ENCODE peak calls at places on chromosome 13, in eight cellular contexts. Y, T, I, N, H, E, R and C are unnamed samples.

GRCh38 chr13:30898721-30899188 is 7.3 kb upstream of the MEDAG start:
- DNase-seq in Y (peak), T (peak), I (no peak), N (no peak), H (no peak), E (peak), R (no peak), C (no peak)

GRCh38 chr13:111005364-111005763 is 90.5 kb upstream of the ANKRD10 start:
- DNase-seq in Y (peak), T (no peak), I (no peak), N (no peak), H (no peak), E (peak), R (no peak), C (no peak)

GRCh38 chr13:49976314-49977258 is 20.3 kb upstream of the TRIM13 start:
- DNase-seq in Y (peak), T (peak), I (peak), N (no peak), H (peak), E (peak), R (peak), C (peak)

GRCh38 chr13:97491452-97491851 is 57.5 kb downstream of the RAP2A start:
- DNase-seq in Y (no peak), T (no peak), I (no peak), N (no peak), H (no peak), E (no peak), R (no peak), C (no peak)

GRCh38 chr13:21934309-21934708 is 263.4 kb downstream of the FGF9 start:
- DNase-seq in Y (no peak), T (no peak), I (no peak), N (no peak), H (peak), E (no peak), R (no peak), C (no peak)

GRCh38 chr13:44013666-44014291 is 134.1 kb downstream of the LACC1 start:
- DNase-seq in Y (peak), T (peak), I (no peak), N (no peak), H (no peak), E (peak), R (no peak), C (no peak)

GRCh38 chr13:42815686-42816085 is 34.3 kb downstream of the FAM216B start:
- DNase-seq in Y (no peak), T (peak), I (no peak), N (no peak), H (no peak), E (no peak), R (no peak), C (no peak)

GRCh38 chr13:79501538-79502232 is 20.7 kb downstream of the NDFIP2 start:
- DNase-seq in Y (no peak), T (no peak), I (no peak), N (no peak), H (no peak), E (peak), R (no peak), C (no peak)

GRCh38 chr13:113589251-113589960 is 4.9 kb downstream of the TFDP1 start:
- DNase-seq in Y (no peak), T (no peak), I (peak), N (no peak), H (no peak), E (no peak), R (peak), C (no peak)

GRCh38 chr13:52405369-52405766 is 604 bp downstream of the THSD1 start:
- DNase-seq in Y (peak), T (no peak), I (no peak), N (no peak), H (no peak), E (no peak), R (no peak), C (no peak)

GRCh38 chr13:40292108-40292507 is 374.3 kb downstream of the FOXO1 start:
- DNase-seq in Y (no peak), T (no peak), I (no peak), N (no peak), H (no peak), E (no peak), R (no peak), C (no peak)

GRCh38 chr13:40316301-40316700 is 350.1 kb downstream of the FOXO1 start:
- DNase-seq in Y (no peak), T (no peak), I (no peak), N (no peak), H (no peak), E (peak), R (no peak), C (peak)

GRCh38 chr13:77876176-77876575 is 42.5 kb downstream of the EDNRB start:
- DNase-seq in Y (no peak), T (no peak), I (no peak), N (no peak), H (no peak), E (no peak), R (no peak), C (no peak)